ENCODE peak calls at places on chromosome 10, in six cellular contexts. P is lung, V is heart left ventricle, K is mammary epithelial cell, I is heart right ventricle, A is tibial artery. O is an unnamed sample.

GRCh38 chr10:62732841-62733653 is 71.5 kb upstream of the ADO start:
- DNase-seq in P (no peak), V (no peak), K (peak; percentile 95), I (no peak), A (no peak), O (no peak)

GRCh38 chr10:116465541-116465940 is 37.9 kb downstream of the PNLIPRP3 start:
- DNase-seq in P (no peak), V (no peak), K (no peak), I (no peak), A (no peak), O (no peak)

GRCh38 chr10:105769248-105770184 is 1128.4 kb downstream of the SORCS3 start:
- DNase-seq in P (no peak), V (no peak), K (peak; percentile 17), I (no peak), A (no peak), O (no peak)

GRCh38 chr10:101568054-101568745 is 19.9 kb downstream of the POLL start:
- DNase-seq in P (no peak), V (no peak), K (no peak), I (no peak), A (peak; percentile 8), O (no peak)

GRCh38 chr10:9510626-9511025 is 1456.1 kb downstream of the GATA3 start:
- DNase-seq in P (no peak), V (no peak), K (no peak), I (no peak), A (no peak), O (no peak)

GRCh38 chr10:51708609-51709008 is 9.2 kb upstream of the CSTF2T start:
- DNase-seq in P (no peak), V (no peak), K (no peak), I (no peak), A (no peak), O (no peak)

GRCh38 chr10:114523876-114524275 is 119.6 kb upstream of the AFAP1L2 start:
- DNase-seq in P (no peak), V (no peak), K (no peak), I (no peak), A (no peak), O (no peak)

GRCh38 chr10:98919899-98920298 is 315.8 kb downstream of the HPSE2 start:
- DNase-seq in P (no peak), V (no peak), K (no peak), I (no peak), A (no peak), O (no peak)

GRCh38 chr10:77904110-77904860 is 22.3 kb downstream of the DLG5 start:
- DNase-seq in P (no peak), V (no peak), K (no peak), I (no peak), A (no peak), O (no peak)

GRCh38 chr10:8159628-8160165 is 105.2 kb downstream of the GATA3 start:
- DNase-seq in P (peak; percentile 46), V (no peak), K (peak; percentile 65), I (no peak), A (no peak), O (no peak)

GRCh38 chr10:20170661-20171060 is 354.4 kb downstream of the PLXDC2 start:
- DNase-seq in P (no peak), V (no peak), K (no peak), I (no peak), A (no peak), O (no peak)

GRCh38 chr10:132842397-132842796 is 56.5 kb upstream of the NKX6-2 start:
- DNase-seq in P (no peak), V (no peak), K (no peak), I (no peak), A (no peak), O (no peak)

GRCh38 chr10:60335708-60336107 is 54.0 kb downstream of the ANK3 start:
- DNase-seq in P (no peak), V (no peak), K (no peak), I (no peak), A (no peak), O (no peak)

GRCh38 chr10:42482411-42482810 is 156.0 kb downstream of the ZNF33B start:
- DNase-seq in P (no peak), V (no peak), K (peak; percentile 60), I (no peak), A (no peak), O (no peak)

GRCh38 chr10:23514321-23514720 is 75.4 kb downstream of the OTUD1 start:
- DNase-seq in P (no peak), V (no peak), K (peak; percentile 80), I (no peak), A (no peak), O (no peak)

GRCh38 chr10:43026039-43026973 is 50.6 kb upstream of the RET start:
- DNase-seq in P (peak; percentile 27), V (no peak), K (peak; percentile 98), I (no peak), A (no peak), O (no peak)

GRCh38 chr10:9825491-9826018 is 1192.1 kb upstream of the CELF2 start:
- DNase-seq in P (no peak), V (no peak), K (no peak), I (no peak), A (no peak), O (no peak)

GRCh38 chr10:19003341-19003740 is 45.3 kb upstream of the MALRD1 start:
- DNase-seq in P (no peak), V (peak; percentile 34), K (no peak), I (no peak), A (no peak), O (no peak)

GRCh38 chr10:114631678-114632417 is 26.2 kb downstream of the ABLIM1 start:
- DNase-seq in P (no peak), V (peak; percentile 60), K (no peak), I (peak; percentile 57), A (peak; percentile 37), O (peak; percentile 83)

GRCh38 chr10:24617771-24618396 is 105.8 kb downstream of the ARHGAP21 start:
- DNase-seq in P (no peak), V (peak; percentile 41), K (peak; percentile 17), I (peak; percentile 63), A (peak; percentile 36), O (peak; percentile 64)

GRCh38 chr10:24008164-24009066 is 200.5 kb upstream of the KIAA1217 start:
- DNase-seq in P (no peak), V (peak; percentile 23), K (peak; percentile 73), I (no peak), A (no peak), O (no peak)

GRCh38 chr10:89651916-89652573 is 7.0 kb upstream of the PANK1 start:
- DNase-seq in P (no peak), V (no peak), K (no peak), I (no peak), A (no peak), O (no peak)

GRCh38 chr10:97734021-97734420 is 2.9 kb upstream of the ZFYVE27 start:
- DNase-seq in P (no peak), V (no peak), K (no peak), I (no peak), A (no peak), O (no peak)

GRCh38 chr10:97736403-97736901 is 476 bp upstream of the ZFYVE27 start:
- DNase-seq in P (no peak), V (no peak), K (no peak), I (no peak), A (no peak), O (peak; percentile 10)

GRCh38 chr10:97738616-97739015 is 1.7 kb downstream of the ZFYVE27 start:
- DNase-seq in P (no peak), V (no peak), K (no peak), I (no peak), A (no peak), O (peak; percentile 38)

GRCh38 chr10:97737770-97738265 is 890 bp downstream of the ZFYVE27 start:
- DNase-seq in P (no peak), V (no peak), K (no peak), I (no peak), A (no peak), O (no peak)

DNA sequence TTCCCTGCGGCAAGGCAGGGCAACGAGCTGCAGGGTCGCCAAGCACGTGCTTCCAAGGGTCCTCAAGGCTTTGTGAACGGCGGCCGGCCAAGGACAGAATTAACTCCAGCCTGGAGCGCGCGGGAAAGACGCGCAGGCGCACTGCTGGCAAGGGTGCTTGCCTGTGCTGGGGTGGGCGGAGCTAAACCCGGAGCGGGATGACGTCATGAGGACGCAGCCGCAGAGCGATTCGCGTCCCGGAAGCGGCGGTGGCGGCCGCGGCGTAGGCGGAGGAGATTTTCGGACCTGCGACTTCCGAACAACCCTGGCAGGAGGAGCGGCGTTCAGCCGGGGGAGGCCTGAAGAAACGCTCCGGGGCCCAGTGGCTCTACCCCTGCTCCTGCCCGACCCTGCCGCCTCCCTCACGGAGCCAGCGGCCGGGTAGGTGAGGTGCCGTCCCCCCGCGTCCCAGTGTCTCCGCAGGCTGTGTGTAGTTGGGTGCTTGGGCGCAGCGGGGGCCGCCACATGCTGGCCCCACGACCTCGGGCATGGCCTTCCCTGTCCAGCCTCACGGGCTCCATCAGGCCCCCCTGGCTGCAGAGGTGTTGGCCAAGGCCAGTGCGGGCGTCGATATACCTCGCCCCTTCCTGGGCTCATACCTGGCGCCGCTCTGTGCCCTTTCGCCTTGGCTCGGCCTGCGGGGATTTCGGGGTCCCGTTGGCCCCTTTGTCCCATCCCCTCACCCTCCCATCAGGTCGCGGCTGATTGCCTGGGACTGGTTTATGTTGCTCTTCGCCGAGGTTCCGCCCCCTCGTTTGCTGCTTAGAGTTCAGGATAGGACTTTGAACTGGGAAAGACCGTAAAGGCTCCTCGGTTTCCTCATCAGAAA is at the start of gene ZFYVE27:
- DNase-seq in P (peak; percentile 97), V (peak; percentile 97), K (peak; percentile 90), I (peak; percentile 98), A (peak; percentile 92), O (peak; percentile 99)
- H3K4me1 ChIP-seq in P (no peaks in the 10 kb centered on the region), V (peaks cover 9% of the 10 kb centered on the region), K (peaks cover 17% of the 10 kb centered on the region), I (peaks cover 20% of the 10 kb centered on the region), A (peaks cover 28% of the 10 kb centered on the region), O (no peaks in the 10 kb centered on the region)

DNA sequence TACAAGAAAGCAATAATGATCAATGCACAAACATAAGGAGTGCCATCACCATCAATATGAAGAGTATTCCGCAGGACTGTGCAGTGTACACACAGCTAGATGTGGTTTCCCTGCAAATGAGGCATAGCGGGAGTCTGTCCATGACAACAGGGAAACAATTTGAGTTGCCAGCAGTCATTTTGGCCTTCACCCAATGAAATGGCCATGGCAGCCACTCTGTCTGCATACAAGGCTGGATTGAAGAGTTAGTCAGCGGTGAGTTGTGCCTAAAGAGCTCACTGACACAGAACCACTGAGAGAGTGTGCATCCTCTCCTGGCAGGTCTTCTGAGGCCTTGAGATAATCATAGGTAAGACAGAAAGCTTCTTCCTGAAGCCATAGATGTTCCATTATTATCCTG is 303.3 kb downstream of the IPMK start:
- DNase-seq in P (no peak), V (peak; percentile 47), K (peak; percentile 78), I (peak; percentile 16), A (no peak), O (no peak)
- H3K4me1 ChIP-seq in P (peaks cover 3% of the 10 kb centered on the region), V (no peaks in the 10 kb centered on the region), K (no peaks in the 10 kb centered on the region), I (peaks cover 4% of the 10 kb centered on the region), A (no peaks in the 10 kb centered on the region), O (no peaks in the 10 kb centered on the region)

DNA sequence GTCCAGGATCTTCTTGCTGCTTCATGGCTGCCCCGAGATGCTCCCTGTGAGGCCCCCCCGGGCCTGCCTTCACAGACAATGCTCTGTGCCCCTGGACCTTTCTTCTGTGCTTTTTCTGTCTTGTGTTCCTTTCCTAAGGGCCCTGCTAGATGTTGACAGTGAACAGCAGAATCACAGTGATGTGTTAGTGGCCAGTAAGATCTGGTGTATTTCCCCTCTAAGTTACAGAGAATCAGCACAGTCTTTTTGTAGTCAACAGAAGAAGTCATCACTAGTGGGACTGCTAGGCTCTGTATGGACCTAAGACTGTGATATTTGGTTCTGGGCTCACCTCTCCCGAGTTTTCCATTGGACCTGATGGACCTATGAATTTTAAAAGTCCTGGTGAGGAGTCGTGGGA is 194.6 kb downstream of the CELF2 start:
- DNase-seq in P (no peak), V (no peak), K (no peak), I (no peak), A (no peak), O (no peak)
- H3K4me1 ChIP-seq in P (peaks cover 31% of the 10 kb centered on the region), V (peaks cover 13% of the 10 kb centered on the region), K (no peaks in the 10 kb centered on the region), I (peaks cover 77% of the 10 kb centered on the region), A (no peaks in the 10 kb centered on the region), O (peaks cover 8% of the 10 kb centered on the region)

GRCh38 chr10:95233377-95234034 is 39.5 kb downstream of the ACSM6 start:
- DNase-seq in P (no peak), V (no peak), K (no peak), I (no peak), A (no peak), O (no peak)
- H3K4me1 ChIP-seq in P (no peaks in the 10 kb centered on the region), V (no peaks in the 10 kb centered on the region), K (peaks cover 56% of the 10 kb centered on the region), I (peaks cover 16% of the 10 kb centered on the region), A (peaks cover 23% of the 10 kb centered on the region), O (no peaks in the 10 kb centered on the region)

O was measured in aorta.